ENCODE peak calls at places on chromosomes 5 and 9, in four cellular contexts. N is astrocyte of the cerebellum; P is CD4-positive, alpha-beta T cell; G is body of pancreas. Y is an unnamed sample.

GRCh38 chr5:136032564-136032963 is 3.8 kb downstream of the TGFBI start:
- DNase-seq in P (no peak), G (no peak), N (no peak), Y (no peak)

GRCh38 chr5:68255305-68256130 is 40.0 kb downstream of the PIK3R1 start:
- DNase-seq in N (no peak), G (no peak), P (peak; percentile 19), Y (no peak)

GRCh38 chr9:87875839-87876545 is 6.7 kb upstream of the SPATA31E1 start:
- DNase-seq in G (no peak), P (no peak), N (no peak), Y (no peak)

GRCh38 chr9:114652776-114653555 is 4.6 kb downstream of the TEX53 start:
- DNase-seq in N (no peak), G (no peak), P (no peak), Y (no peak)

GRCh38 chr9:96006961-96007360 is 131.5 kb downstream of the ERCC6L2 start:
- DNase-seq in N (no peak), G (no peak), P (no peak), Y (no peak)

GRCh38 chr5:127588368-127588767 is 60.5 kb upstream of the CTXN3 start:
- DNase-seq in G (no peak), N (no peak), P (no peak), Y (no peak)

GRCh38 chr5:68343421-68343826 is 127.9 kb downstream of the PIK3R1 start:
- DNase-seq in N (peak; percentile 68), G (peak; percentile 37), P (no peak), Y (no peak)

GRCh38 chr5:159550951-159551350 is 220.7 kb upstream of the IL12B start:
- DNase-seq in G (no peak), N (no peak), P (no peak), Y (no peak)

GRCh38 chr5:110899566-110900412 is 161.0 kb downstream of the SLC25A46 start:
- DNase-seq in G (no peak), N (no peak), P (no peak), Y (no peak)

GRCh38 chr9:137524161-137524560 is 26.0 kb downstream of the PNPLA7 start:
- DNase-seq in P (no peak), G (no peak), N (no peak), Y (no peak)

GRCh38 chr9:109295475-109296110 is 25.3 kb downstream of the EPB41L4B start:
- DNase-seq in P (no peak), N (peak; percentile 39), G (no peak), Y (no peak)

GRCh38 chr9:113650207-113651131 is 186.9 kb downstream of the RGS3 start:
- DNase-seq in G (no peak), N (no peak), P (no peak), Y (no peak)

GRCh38 chr9:98034593-98035546 is 21.7 kb upstream of the NANS start:
- DNase-seq in G (peak; percentile 89), N (peak; percentile 51), P (peak; percentile 85), Y (peak; percentile 72)

GRCh38 chr9:109349431-109349846 is 28.6 kb upstream of the EPB41L4B start:
- DNase-seq in P (no peak), N (peak; percentile 92), G (no peak), Y (no peak)

GRCh38 chr9:79946718-79947117 is 375.0 kb downstream of the TLE4 start:
- DNase-seq in N (peak; percentile 33), G (no peak), P (no peak), Y (no peak)

GRCh38 chr5:110431603-110432002 is 294.9 kb downstream of the TMEM232 start:
- DNase-seq in N (no peak), P (no peak), G (no peak), Y (no peak)

GRCh38 chr5:123786411-123786810 is 274.4 kb downstream of the CSNK1G3 start:
- DNase-seq in N (no peak), P (no peak), G (no peak), Y (no peak)

GRCh38 chr9:19375536-19375935 is 4.5 kb downstream of the RPS6 start:
- DNase-seq in G (no peak), N (no peak), P (no peak), Y (no peak)

GRCh38 chr5:172683264-172683663 is 42.2 kb downstream of the NEURL1B start:
- DNase-seq in N (no peak), G (no peak), P (no peak), Y (no peak)

GRCh38 chr5:174344335-174344734 is 298.8 kb downstream of the NSG2 start:
- DNase-seq in G (no peak), N (no peak), P (no peak), Y (no peak)

DNA sequence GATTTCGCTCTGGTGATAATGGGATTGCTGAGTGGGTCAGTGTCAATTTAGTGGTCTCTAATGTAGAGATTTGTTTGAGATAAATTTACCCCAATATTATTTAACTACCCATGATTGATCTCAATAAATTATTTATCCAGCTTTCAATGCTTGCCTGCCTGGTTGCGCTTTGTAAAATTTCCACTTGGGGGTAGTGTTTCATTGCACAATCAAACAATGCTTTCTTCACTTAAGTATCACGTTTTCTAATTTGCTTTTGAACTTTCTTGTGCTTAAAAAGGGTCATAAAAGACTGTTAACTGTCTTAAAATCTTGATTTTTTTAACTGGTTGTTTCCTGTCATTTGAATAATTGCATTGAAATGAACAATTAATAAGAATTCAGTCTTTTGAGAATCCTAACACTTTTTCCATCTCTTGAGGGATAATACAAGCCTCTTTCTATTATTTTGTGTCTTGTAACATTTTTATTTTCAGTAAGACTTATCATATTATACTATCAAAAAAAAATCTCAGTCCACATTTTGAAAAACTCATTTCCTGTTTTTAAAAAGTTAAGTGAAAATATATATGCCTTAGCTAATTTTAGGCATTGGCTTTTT is 18.7 kb downstream of the HSD17B4 start:
- DNase-seq in N (peak; percentile 46), P (no peak), G (peak; percentile 5), Y (no peak)
- TF ChIP-seq CTCF in N (peak; percentile 75), P (peak; percentile 37), G (peak; percentile 53), Y (peak; percentile 86)

GRCh38 chr5:181186902-181187499 is 18.0 kb downstream of the TRIM7 start:
- DNase-seq in P (no peak), G (no peak), N (no peak), Y (no peak)

GRCh38 chr5:181187500-181188213 is 17.3 kb downstream of the TRIM7 start:
- DNase-seq in N (peak; percentile 46), P (peak; percentile 46), G (peak; percentile 83), Y (peak; percentile 53)

GRCh38 chr5:181189363-181189961 is 15.5 kb downstream of the TRIM7 start:
- DNase-seq in N (no peak), G (peak; percentile 33), P (peak; percentile 57), Y (no peak)

GRCh38 chr5:181189962-181190710 is 14.9 kb downstream of the TRIM7 start:
- DNase-seq in N (no peak), G (peak; percentile 42), P (peak; percentile 28), Y (peak; percentile 22)

DNA sequence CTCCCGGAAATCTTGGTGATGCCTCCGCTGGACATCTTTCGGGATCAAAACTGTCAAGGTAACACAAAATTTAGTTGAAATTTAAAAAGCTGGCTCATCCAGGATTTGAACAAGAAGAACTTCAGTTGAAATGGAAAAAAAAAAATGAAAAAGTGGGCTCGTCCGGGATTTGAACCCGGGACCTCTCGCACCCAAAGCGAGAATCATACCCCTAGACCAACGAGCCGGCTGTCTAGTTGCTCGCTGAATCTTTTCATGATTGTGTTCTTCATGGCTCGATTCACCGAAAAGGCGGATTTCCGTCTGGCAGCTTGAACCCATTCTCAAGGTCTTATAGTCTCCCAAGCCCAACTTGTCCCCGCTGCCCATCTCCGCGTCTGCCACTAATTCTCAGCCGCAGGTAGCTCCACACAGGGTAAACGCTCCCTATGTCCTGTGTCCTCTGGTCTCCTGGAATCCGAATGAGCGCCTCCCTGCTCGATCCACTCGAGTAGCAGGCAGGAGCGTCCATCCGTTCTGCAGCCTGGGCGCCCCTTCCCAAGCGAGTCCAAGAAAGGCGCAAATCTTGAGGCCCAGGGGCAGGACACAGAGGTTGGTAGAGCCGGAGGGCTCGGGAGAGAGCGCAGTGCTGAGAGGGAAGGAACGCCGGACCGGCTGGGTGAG is 16.2 kb downstream of the TRIM7 start:
- DNase-seq in N (peak; percentile 50), G (peak; percentile 84), P (peak; percentile 61), Y (peak; percentile 71)
- TF ChIP-seq CTCF in N (no peak), G (no peak), P (no peak), Y (no peak)

GRCh38 chr5:149238540-149238939 is 33.1 kb upstream of the AFAP1L1 start:
- DNase-seq in N (no peak), G (no peak), P (no peak), Y (no peak)

GRCh38 chr5:149239917-149240316 is 31.7 kb upstream of the AFAP1L1 start:
- DNase-seq in G (no peak), P (no peak), N (no peak), Y (no peak)

GRCh38 chr5:149235841-149236240 is 35.8 kb upstream of the AFAP1L1 start:
- DNase-seq in N (no peak), P (no peak), G (no peak), Y (no peak)

GRCh38 chr5:149240354-149240998 is 31.2 kb upstream of the AFAP1L1 start:
- DNase-seq in P (peak; percentile 91), N (no peak), G (peak; percentile 19), Y (no peak)

DNA sequence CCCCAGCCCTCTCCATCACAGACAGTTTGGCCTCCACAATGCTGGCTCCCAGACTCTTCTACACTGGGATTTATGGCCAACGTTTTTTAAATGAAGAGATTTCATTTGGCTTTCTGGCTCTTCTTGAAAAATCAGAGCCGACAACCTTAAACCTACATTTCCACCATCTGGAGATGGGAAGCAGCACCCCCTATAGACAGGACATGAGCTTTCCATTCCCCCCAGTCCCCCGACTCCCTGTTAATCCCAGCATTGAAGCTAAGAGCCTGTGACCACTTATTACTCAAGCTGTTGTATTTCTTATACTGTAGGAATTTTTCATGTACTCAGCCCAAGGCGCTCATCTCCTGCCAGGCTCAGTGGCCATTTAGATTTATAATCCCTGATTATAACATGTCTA is 34.0 kb upstream of the AFAP1L1 start:
- DNase-seq in N (no peak), P (no peak), G (no peak), Y (no peak)
- TF ChIP-seq CTCF in N (peak; percentile 14), P (no peak), G (no peak), Y (no peak)

GRCh38 chr5:129053438-129053837 is 41.1 kb upstream of the ISOC1 start:
- DNase-seq in N (no peak), G (no peak), P (no peak), Y (no peak)
- TF ChIP-seq CTCF in N (no peak), G (no peak), P (no peak), Y (no peak)

GRCh38 chr5:91264311-91265051 is 118.6 kb downstream of the ARRDC3 start:
- DNase-seq in G (no peak), P (no peak), N (no peak), Y (no peak)

GRCh38 chr5:91271999-91272398 is 111.1 kb downstream of the ARRDC3 start:
- DNase-seq in P (no peak), N (no peak), G (no peak), Y (no peak)

GRCh38 chr5:91269198-91269597 is 113.9 kb downstream of the ARRDC3 start:
- DNase-seq in N (no peak), G (no peak), P (no peak), Y (no peak)

GRCh38 chr5:91263898-91264297 is 119.2 kb downstream of the ARRDC3 start:
- DNase-seq in G (no peak), N (no peak), P (no peak), Y (no peak)

GRCh38 chr5:91266184-91266705 is 116.9 kb downstream of the ARRDC3 start:
- DNase-seq in G (no peak), N (peak; percentile 48), P (no peak), Y (no peak)
- TF ChIP-seq CTCF in G (peak; percentile 50), N (no peak), P (no peak), Y (peak; percentile 9)

GRCh38 chr5:24232929-24233328 is 411.8 kb downstream of the CDH10 start:
- DNase-seq in P (no peak), G (no peak), N (no peak), Y (no peak)
- TF ChIP-seq CTCF in P (no peak), G (no peak), N (no peak), Y (peak; percentile 25)